ENCODE peak calls at places on chromosomes 11 and 22, in nine cellular contexts. P is T47D; D is ureter; R is endothelial cell; T is B cell; U is NCI-H460; B is stomach; C is stimulated activated CD4-positive, alpha-beta T cell treated with anti-CD3 and anti-CD28 coated beads, Interleukin-12 subunit alpha, Interleukin-12 subunit beta, amount 100 ng/mL, for 4 hours; E is dorsolateral prefrontal cortex. Q is an unnamed sample.

GRCh38 chr11:77725433-77725832 is 87.8 kb upstream of the CLNS1A start:
- DNase-seq in P (no peak), D (no peak), R (no peak), T (peak), U (no peak), B (no peak), C (no peak), E (no peak), Q (no peak)

GRCh38 chr11:107704432-107704831 is 7.4 kb downstream of the SLN start:
- DNase-seq in P (no peak), D (no peak), R (no peak), T (no peak), U (no peak), B (no peak), C (no peak), E (no peak), Q (no peak)

GRCh38 chr22:23180301-23180892 is at the start of gene BCR:
- DNase-seq in P (peak), D (no peak), R (peak), T (peak), U (peak), B (peak), C (peak), E (peak), Q (peak)

GRCh38 chr11:72234920-72235319 is 9.1 kb downstream of the PHOX2A start:
- DNase-seq in P (no peak), D (no peak), R (no peak), T (no peak), U (no peak), B (no peak), C (no peak), E (no peak), Q (no peak)

GRCh38 chr22:23856721-23857605 is 712 bp upstream of the SLC2A11 start:
- DNase-seq in P (no peak), D (no peak), R (peak), T (peak), U (no peak), B (no peak), C (no peak), E (no peak), Q (no peak)

GRCh38 chr11:69984457-69985261 is 93.5 kb upstream of the ANO1 start:
- DNase-seq in P (no peak), D (no peak), R (peak), T (no peak), U (no peak), B (no peak), C (no peak), E (no peak), Q (no peak)

GRCh38 chr11:102494216-102494615 is 36.3 kb downstream of the MMP7 start:
- DNase-seq in P (no peak), D (no peak), R (no peak), T (no peak), U (no peak), B (peak), C (no peak), E (no peak), Q (no peak)

GRCh38 chr11:121964591-121964990 is 151.4 kb downstream of the BLID start:
- DNase-seq in P (no peak), D (no peak), R (no peak), T (no peak), U (no peak), B (no peak), C (no peak), E (no peak), Q (no peak)

GRCh38 chr22:25797891-25798290 is 55.9 kb downstream of the MYO18B start:
- DNase-seq in P (no peak), D (no peak), R (no peak), T (no peak), U (no peak), B (no peak), C (no peak), E (no peak), Q (no peak)

GRCh38 chr11:128400382-128401203 is 186.8 kb downstream of the ETS1 start:
- DNase-seq in P (no peak), D (no peak), R (no peak), T (no peak), U (no peak), B (no peak), C (no peak), E (no peak), Q (no peak)

GRCh38 chr11:101407324-101407723 is 176.5 kb downstream of the TRPC6 start:
- DNase-seq in P (no peak), D (no peak), R (no peak), T (no peak), U (no peak), B (no peak), C (no peak), E (no peak), Q (no peak)

GRCh38 chr11:84140386-84141169 is 854.4 kb upstream of the CCDC90B start:
- DNase-seq in P (no peak), D (no peak), R (no peak), T (no peak), U (no peak), B (no peak), C (no peak), E (no peak), Q (peak)

GRCh38 chr22:26406118-26406517 is 22.9 kb upstream of the ASPHD2 start:
- DNase-seq in P (no peak), D (no peak), R (no peak), T (no peak), U (no peak), B (no peak), C (no peak), E (no peak), Q (no peak)

GRCh38 chr11:119481021-119481666 is 58.2 kb upstream of the THY1 start:
- DNase-seq in P (peak), D (peak), R (peak), T (peak), U (peak), B (peak), C (peak), E (peak), Q (peak)

GRCh38 chr11:11989774-11990744 is 18.4 kb downstream of the DKK3 start:
- DNase-seq in P (no peak), D (peak), R (no peak), T (no peak), U (no peak), B (no peak), C (no peak), E (no peak), Q (peak)

GRCh38 chr11:120471131-120471530 is 40.4 kb upstream of the GRIK4 start:
- DNase-seq in P (no peak), D (no peak), R (no peak), T (no peak), U (no peak), B (no peak), C (no peak), E (no peak), Q (no peak)

GRCh38 chr11:128343870-128344269 is 243.5 kb downstream of the ETS1 start:
- DNase-seq in P (no peak), D (no peak), R (no peak), T (no peak), U (no peak), B (no peak), C (no peak), E (no peak), Q (no peak)

GRCh38 chr22:30979932-30980331 is 10.9 kb downstream of the TUG1 start:
- DNase-seq in P (no peak), D (no peak), R (no peak), T (no peak), U (no peak), B (no peak), C (no peak), E (no peak), Q (no peak)